ENCODE peak calls at places on chromosomes 6 and 20, in five cellular contexts. S is vagina, J is ovary, Y is adrenal gland, V is psoas muscle. M is an unnamed sample.

GRCh38 chr6:126546771-126547170 is 206.9 kb downstream of the CENPW start:
- DNase-seq in S (no peak), J (no peak), Y (no peak), V (no peak), M (no peak)

GRCh38 chr6:15340105-15340601 is 94.3 kb downstream of the JARID2 start:
- DNase-seq in S (no peak), J (no peak), Y (no peak), V (no peak), M (no peak)

GRCh38 chr6:26363882-26364825 is 844 bp upstream of the BTN3A2 start:
- DNase-seq in S (no peak), J (no peak), Y (no peak), V (no peak), M (no peak)

GRCh38 chr20:35902545-35902941 is 51.8 kb downstream of the SCAND1 start:
- DNase-seq in S (no peak), J (no peak), Y (no peak), V (no peak), M (no peak)

GRCh38 chr6:14452567-14453527 is 335.3 kb downstream of the CD83 start:
- DNase-seq in S (no peak), J (no peak), Y (no peak), V (no peak), M (no peak)

GRCh38 chr6:37137201-37137880 is 32.6 kb upstream of the PIM1 start:
- DNase-seq in S (no peak), J (peak), Y (no peak), V (no peak), M (peak)

GRCh38 chr20:53337419-53338101 is 256.1 kb downstream of the ZNF217 start:
- DNase-seq in S (no peak), J (no peak), Y (no peak), V (no peak), M (no peak)

GRCh38 chr6:15266423-15266996 is 20.6 kb downstream of the JARID2 start:
- DNase-seq in S (no peak), J (no peak), Y (peak), V (no peak), M (peak)

GRCh38 chr6:89993411-89993810 is 99.1 kb downstream of the GJA10 start:
- DNase-seq in S (no peak), J (no peak), Y (no peak), V (no peak), M (no peak)

GRCh38 chr6:68638225-68638900 is 3.3 kb downstream of the ADGRB3 start:
- DNase-seq in S (no peak), J (peak), Y (peak), V (peak), M (peak)

GRCh38 chr6:75563032-75563431 is 38.6 kb upstream of the SENP6 start:
- DNase-seq in S (no peak), J (no peak), Y (no peak), V (no peak), M (peak)

GRCh38 chr6:131281471-131282270 is 146.4 kb downstream of the AKAP7 start:
- DNase-seq in S (no peak), J (no peak), Y (peak), V (no peak), M (peak)

GRCh38 chr6:65819152-65819551 is 112.1 kb upstream of the EYS start:
- DNase-seq in S (no peak), J (no peak), Y (no peak), V (no peak), M (no peak)

GRCh38 chr6:99305021-99305554 is 44.4 kb downstream of the FAXC start:
- DNase-seq in S (no peak), J (no peak), Y (no peak), V (no peak), M (no peak)

GRCh38 chr6:20747996-20748395 is 213.7 kb downstream of the CDKAL1 start:
- DNase-seq in S (no peak), J (no peak), Y (no peak), V (no peak), M (no peak)

GRCh38 chr6:33854572-33855030 is 50.8 kb upstream of the MLN start:
- DNase-seq in S (no peak), J (no peak), Y (no peak), V (peak), M (no peak)

GRCh38 chr6:33856655-33857054 is 52.9 kb upstream of the MLN start:
- DNase-seq in S (no peak), J (no peak), Y (peak), V (no peak), M (no peak)

GRCh38 chr6:33858053-33858475 is 54.3 kb upstream of the MLN start:
- DNase-seq in S (no peak), J (no peak), Y (no peak), V (no peak), M (no peak)

GRCh38 chr6:33857301-33858052 is 53.7 kb upstream of the MLN start:
- DNase-seq in S (no peak), J (no peak), Y (no peak), V (no peak), M (no peak)

GRCh38 chr6:33856034-33856590 is 52.3 kb upstream of the MLN start:
- DNase-seq in S (no peak), J (no peak), Y (no peak), V (no peak), M (no peak)
- TF ChIP-seq CTCF in S (no peak), J (no peak), Y (no peak), V (no peak), M (no peak)

GRCh38 chr6:136125585-136125984 is 124.5 kb downstream of the MTFR2 start:
- DNase-seq in S (no peak), J (no peak), Y (no peak), V (no peak), M (no peak)
- H3K27ac ChIP-seq in S (no peak), J (no peak), Y (no peak), V (no peak), M (no peak)

GRCh38 chr20:3753098-3753497 is 14.5 kb downstream of the ADISSP start:
- DNase-seq in S (no peak), J (peak), Y (peak), V (no peak), M (peak)

GRCh38 chr20:3753501-3754257 is 13.9 kb downstream of the ADISSP start:
- DNase-seq in S (no peak), J (no peak), Y (no peak), V (no peak), M (no peak)

GRCh38 chr20:3751284-3751663 is 16.3 kb downstream of the ADISSP start:
- DNase-seq in S (no peak), J (no peak), Y (no peak), V (no peak), M (no peak)

GRCh38 chr20:3752386-3752759 is 15.2 kb downstream of the ADISSP start:
- DNase-seq in S (no peak), J (no peak), Y (no peak), V (no peak), M (no peak)

GRCh38 chr20:3751664-3752385 is 15.7 kb downstream of the ADISSP start:
- DNase-seq in S (no peak), J (no peak), Y (peak), V (peak), M (no peak)
- TF ChIP-seq CTCF in S (no peak), J (no peak), Y (no peak), V (no peak), M (no peak)

DNA sequence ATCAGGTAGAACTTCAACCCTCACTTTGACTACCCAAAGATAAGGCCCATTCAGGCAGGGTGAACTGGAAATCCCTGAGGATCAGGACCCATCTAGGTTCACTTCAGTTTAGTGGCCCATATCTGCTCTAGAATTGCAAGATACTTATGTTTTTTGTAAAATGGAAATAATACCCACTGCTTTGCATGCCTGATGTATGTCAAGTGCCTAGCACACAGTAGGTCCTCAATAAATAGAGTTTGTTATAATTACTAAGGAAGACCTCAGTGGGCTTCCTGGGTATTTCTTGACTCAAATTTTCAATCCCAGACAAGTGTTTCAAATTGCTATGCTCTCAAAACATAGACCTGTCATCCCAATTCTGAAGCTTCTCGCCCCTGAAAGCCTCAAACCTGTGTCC is 32.5 kb downstream of the PIGU start:
- DNase-seq in S (no peak), J (no peak), Y (no peak), V (no peak), M (no peak)
- H3K27ac ChIP-seq in S (no peak), J (no peak), Y (no peak), V (no peak), M (no peak)

GRCh38 chr20:9517297-9518134 is 3.1 kb downstream of the LAMP5 start:
- DNase-seq in S (no peak), J (no peak), Y (no peak), V (no peak), M (no peak)
- TF ChIP-seq CTCF in S (no peak), J (no peak), Y (no peak), V (no peak), M (no peak)

DNA sequence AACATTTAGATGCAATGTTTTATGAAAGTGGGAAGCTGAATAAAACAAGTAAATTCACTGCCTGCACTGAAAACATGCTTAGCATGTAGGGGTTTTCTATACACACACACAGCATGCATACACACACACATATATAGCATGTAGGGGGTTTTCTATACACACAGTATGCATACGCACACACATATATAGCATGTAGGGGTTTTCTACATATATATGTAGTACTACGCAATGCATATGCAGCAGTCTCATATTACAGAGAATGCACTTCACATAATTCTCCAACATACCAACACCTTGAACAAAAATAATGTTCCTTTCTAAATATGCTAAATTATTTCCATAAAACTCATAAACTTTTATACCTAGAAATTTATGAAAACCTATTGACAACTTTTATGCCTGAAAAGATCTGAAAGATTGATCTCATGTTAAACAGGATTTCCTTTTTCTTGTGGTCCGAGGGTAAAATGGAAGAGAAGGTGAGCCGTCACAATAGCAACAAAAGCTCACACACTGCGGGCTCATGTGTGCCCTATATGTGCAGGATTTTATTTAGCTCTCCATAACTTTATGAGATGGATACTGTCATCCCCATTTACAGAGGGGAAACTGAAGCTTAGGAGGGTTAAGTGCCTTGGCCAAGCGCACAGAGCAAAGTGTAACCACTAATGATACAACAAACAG is 81.9 kb upstream of the TULP1 start:
- DNase-seq in S (no peak), J (no peak), Y (no peak), V (no peak), M (no peak)
- H3K27ac ChIP-seq in S (peak), J (no peak), Y (no peak), V (peak), M (no peak)

DNA sequence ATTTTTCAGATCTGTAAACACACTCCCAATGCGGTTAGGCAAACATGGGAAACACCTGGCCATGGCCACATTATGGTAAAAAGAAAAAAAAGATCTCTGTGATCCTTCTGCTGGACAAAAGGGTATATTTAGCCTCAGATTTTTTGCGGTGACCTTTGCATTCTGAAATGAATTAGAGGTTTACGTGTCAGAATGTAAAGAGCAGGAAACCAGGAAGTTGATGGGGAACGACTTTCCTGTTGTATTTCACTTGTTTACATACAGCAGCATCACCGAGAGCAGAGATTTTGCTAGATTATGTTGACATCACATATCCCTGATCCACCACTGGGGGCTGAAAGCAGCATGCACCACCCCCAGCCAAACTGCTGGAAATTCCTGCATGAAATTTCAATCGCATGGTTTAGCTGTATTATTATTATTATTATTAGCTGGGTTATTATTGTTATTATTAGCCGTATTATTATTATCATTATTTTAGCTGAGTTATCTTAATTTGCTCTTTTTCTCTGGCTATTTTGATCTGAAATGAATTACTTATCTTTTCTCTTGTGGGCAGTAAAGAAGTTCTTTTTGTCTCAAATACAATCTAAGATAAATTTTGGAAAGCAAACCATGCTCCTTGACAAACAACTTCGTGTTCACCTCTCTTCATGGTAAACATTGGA is 189.4 kb downstream of the ZFP64 start:
- DNase-seq in S (no peak), J (no peak), Y (no peak), V (no peak), M (no peak)
- TF ChIP-seq CTCF in S (no peak), J (no peak), Y (no peak), V (no peak), M (no peak)

M was measured in cardiac muscle cell.